ENCODE peak calls at places on chromosomes 6 and 20, in eight cellular contexts. M, T, V, B, Z, A, E and S are unnamed samples.

GRCh38 chr6:119312875-119313338 is 36.7 kb downstream of the MAN1A1 start:
- DNase-seq in B (no peak), A (no peak), M (no peak), Z (no peak), T (no peak), E (no peak), V (no peak), S (no peak)

GRCh38 chr6:132391391-132392291 is 9.6 kb downstream of the MOXD1 start:
- DNase-seq in A (peak), M (no peak), B (no peak), Z (no peak), V (no peak), E (peak), T (no peak), S (no peak)

GRCh38 chr20:59788811-59789210 is 144.6 kb downstream of the SYCP2 start:
- DNase-seq in T (no peak), A (no peak), Z (no peak), M (no peak), V (no peak), B (no peak), E (no peak), S (no peak)

GRCh38 chr6:105651969-105652368 is 249.1 kb upstream of the PREP start:
- DNase-seq in E (no peak), T (no peak), B (no peak), M (no peak), A (no peak), V (no peak), Z (no peak), S (no peak)

GRCh38 chr6:150084426-150084825 is 15.5 kb upstream of the ULBP3 start:
- DNase-seq in T (no peak), A (no peak), Z (no peak), V (no peak), M (no peak), B (no peak), E (no peak), S (no peak)

GRCh38 chr6:50093116-50093937 is 43.6 kb upstream of the DEFB112 start:
- DNase-seq in B (no peak), M (no peak), E (no peak), V (no peak), T (no peak), A (no peak), Z (no peak), S (no peak)

GRCh38 chr6:129345890-129346289 is 364.1 kb downstream of the ARHGAP18 start:
- DNase-seq in M (no peak), B (no peak), T (no peak), V (no peak), E (no peak), Z (no peak), A (peak), S (no peak)

GRCh38 chr20:48983423-48984400 is 62.2 kb downstream of the ARFGEF2 start:
- DNase-seq in A (peak), T (peak), V (no peak), E (no peak), Z (no peak), M (no peak), B (no peak), S (no peak)

GRCh38 chr20:17556842-17557674 is 12.8 kb upstream of the DSTN start:
- DNase-seq in M (no peak), T (peak), V (peak), Z (no peak), E (peak), A (peak), B (no peak), S (no peak)

GRCh38 chr20:3910868-3911267 is 21.7 kb downstream of the PANK2 start:
- DNase-seq in Z (no peak), E (no peak), T (no peak), M (no peak), B (no peak), A (no peak), V (no peak), S (no peak)